ENCODE peak calls at places on chromosome 1, in six cellular contexts. One of them, this sample, is unnamed.

GRCh38 chr1:7044471-7044805 is 259.2 kb downstream of the CAMTA1 start:
- DNase-seq in AG04450: no peak
- DNase-seq in PC-3: no peak
- DNase-seq in GM20000: no peak
- DNase-seq in sigmoid colon: no peak
- DNase-seq in glutamatergic neuron: no peak
- DNase-seq in this sample: no peak

GRCh38 chr1:25549273-25550154 is 6.1 kb downstream of the LDLRAP1 start:
- DNase-seq in GM20000: peak
- DNase-seq in sigmoid colon: peak
- DNase-seq in glutamatergic neuron: no peak
- DNase-seq in AG04450: no peak
- DNase-seq in PC-3: peak
- DNase-seq in this sample: no peak

GRCh38 chr1:187516874-187517273 is 688.1 kb downstream of the PLA2G4A start:
- DNase-seq in GM20000: no peak
- DNase-seq in AG04450: no peak
- DNase-seq in PC-3: peak
- DNase-seq in sigmoid colon: no peak
- DNase-seq in glutamatergic neuron: no peak
- DNase-seq in this sample: no peak

GRCh38 chr1:19023787-19024186 is 67.3 kb upstream of the IFFO2 start:
- DNase-seq in sigmoid colon: no peak
- DNase-seq in PC-3: no peak
- DNase-seq in GM20000: no peak
- DNase-seq in AG04450: no peak
- DNase-seq in glutamatergic neuron: no peak
- DNase-seq in this sample: no peak

GRCh38 chr1:23909412-23909811 is 3.8 kb downstream of the CNR2 start:
- DNase-seq in GM20000: peak
- DNase-seq in sigmoid colon: no peak
- DNase-seq in AG04450: no peak
- DNase-seq in PC-3: no peak
- DNase-seq in glutamatergic neuron: no peak
- DNase-seq in this sample: no peak

GRCh38 chr1:28122183-28122582 is 33.8 kb upstream of the EYA3 start:
- DNase-seq in PC-3: no peak
- DNase-seq in AG04450: no peak
- DNase-seq in glutamatergic neuron: no peak
- DNase-seq in GM20000: no peak
- DNase-seq in sigmoid colon: no peak
- DNase-seq in this sample: no peak

GRCh38 chr1:61445269-61445825 is 279.6 kb downstream of the TM2D1 start:
- DNase-seq in PC-3: peak
- DNase-seq in sigmoid colon: no peak
- DNase-seq in GM20000: no peak
- DNase-seq in AG04450: no peak
- DNase-seq in glutamatergic neuron: no peak
- DNase-seq in this sample: no peak

GRCh38 chr1:39269349-39269748 is 64.9 kb downstream of the MACF1 start:
- DNase-seq in GM20000: no peak
- DNase-seq in glutamatergic neuron: no peak
- DNase-seq in AG04450: no peak
- DNase-seq in PC-3: no peak
- DNase-seq in sigmoid colon: no peak
- DNase-seq in this sample: no peak

GRCh38 chr1:229590119-229590518 is 31.6 kb upstream of the ABCB10 start:
- DNase-seq in sigmoid colon: no peak
- DNase-seq in glutamatergic neuron: no peak
- DNase-seq in GM20000: no peak
- DNase-seq in PC-3: no peak
- DNase-seq in AG04450: no peak
- DNase-seq in this sample: no peak

GRCh38 chr1:20486457-20487235 is 636 bp upstream of the CAMK2N1 start:
- DNase-seq in glutamatergic neuron: peak
- DNase-seq in sigmoid colon: peak
- DNase-seq in GM20000: no peak
- DNase-seq in PC-3: peak
- DNase-seq in AG04450: no peak
- DNase-seq in this sample: peak

GRCh38 chr1:95233321-95233736 is 681 bp upstream of the RWDD3 start:
- DNase-seq in PC-3: peak
- DNase-seq in sigmoid colon: peak
- DNase-seq in GM20000: no peak
- DNase-seq in glutamatergic neuron: peak
- DNase-seq in AG04450: no peak
- DNase-seq in this sample: peak

GRCh38 chr1:228177936-228178710 is 12.5 kb downstream of the IBA57 start:
- DNase-seq in sigmoid colon: peak
- DNase-seq in PC-3: no peak
- DNase-seq in glutamatergic neuron: no peak
- DNase-seq in AG04450: no peak
- DNase-seq in GM20000: no peak
- DNase-seq in this sample: no peak

GRCh38 chr1:223683586-223684487 is 18.3 kb upstream of the CAPN8 start:
- DNase-seq in glutamatergic neuron: peak
- DNase-seq in sigmoid colon: no peak
- DNase-seq in PC-3: peak
- DNase-seq in AG04450: no peak
- DNase-seq in GM20000: peak
- DNase-seq in this sample: peak
- TF ChIP-seq CTCF in glutamatergic neuron: peak
- TF ChIP-seq CTCF in sigmoid colon: peak
- TF ChIP-seq CTCF in PC-3: peak
- TF ChIP-seq CTCF in AG04450: peak
- TF ChIP-seq CTCF in GM20000: peak
- TF ChIP-seq CTCF in this sample: peak

GRCh38 chr1:54971317-54971791 is 9.1 kb upstream of the TMEM61 start:
- DNase-seq in AG04450: no peak
- DNase-seq in glutamatergic neuron: no peak
- DNase-seq in GM20000: peak
- DNase-seq in PC-3: peak
- DNase-seq in sigmoid colon: no peak
- DNase-seq in this sample: peak

GRCh38 chr1:54975709-54976108 is 4.7 kb upstream of the TMEM61 start:
- DNase-seq in AG04450: no peak
- DNase-seq in PC-3: no peak
- DNase-seq in GM20000: peak
- DNase-seq in glutamatergic neuron: no peak
- DNase-seq in sigmoid colon: no peak
- DNase-seq in this sample: no peak

GRCh38 chr1:54970901-54971300 is 9.5 kb upstream of the TMEM61 start:
- DNase-seq in PC-3: peak
- DNase-seq in sigmoid colon: no peak
- DNase-seq in AG04450: no peak
- DNase-seq in GM20000: no peak
- DNase-seq in glutamatergic neuron: no peak
- DNase-seq in this sample: no peak

GRCh38 chr1:54972436-54972835 is 8.0 kb upstream of the TMEM61 start:
- DNase-seq in GM20000: peak
- DNase-seq in AG04450: no peak
- DNase-seq in PC-3: no peak
- DNase-seq in glutamatergic neuron: no peak
- DNase-seq in sigmoid colon: no peak
- DNase-seq in this sample: no peak

DNA sequence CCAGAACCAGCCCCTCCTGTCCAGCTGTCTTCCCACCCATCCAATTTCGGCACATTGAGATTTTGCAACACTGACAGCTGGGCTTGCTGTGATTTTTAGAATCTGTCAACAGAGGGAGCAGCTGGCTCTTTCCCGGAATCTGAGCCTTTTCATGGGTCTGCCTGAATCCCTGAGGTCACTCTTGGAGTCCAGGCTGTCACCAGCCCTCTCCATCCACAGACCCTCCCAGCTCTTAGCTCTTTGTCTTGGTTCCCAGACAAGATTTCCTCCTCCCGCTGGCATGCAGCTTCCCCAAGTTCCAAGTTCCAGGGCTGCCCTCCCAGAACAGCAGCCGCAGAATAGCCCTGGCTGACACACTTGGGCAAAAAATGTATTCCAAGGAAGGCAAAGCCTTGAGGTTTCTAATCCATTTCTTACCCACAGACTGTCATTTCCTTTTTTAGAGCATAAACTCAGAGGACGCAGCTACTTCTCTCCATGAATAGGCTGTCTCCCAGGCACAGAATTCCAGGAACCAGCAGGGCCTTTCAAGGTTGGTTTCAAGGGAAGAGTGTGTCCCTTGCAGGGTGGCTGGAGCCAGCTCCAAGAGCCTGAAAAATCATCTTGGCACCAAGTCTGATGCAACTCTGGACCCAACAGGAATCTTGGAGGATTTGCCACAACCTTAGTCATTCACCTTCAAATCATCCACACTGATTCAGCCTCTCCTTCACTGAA is 7.1 kb upstream of the TMEM61 start:
- DNase-seq in glutamatergic neuron: peak
- DNase-seq in AG04450: no peak
- DNase-seq in PC-3: peak
- DNase-seq in sigmoid colon: no peak
- DNase-seq in GM20000: peak
- DNase-seq in this sample: peak
- TF ChIP-seq CTCF in glutamatergic neuron: no peak
- TF ChIP-seq CTCF in AG04450: peak
- TF ChIP-seq CTCF in PC-3: peak
- TF ChIP-seq CTCF in sigmoid colon: no peak
- TF ChIP-seq CTCF in GM20000: no peak
- TF ChIP-seq CTCF in this sample: peak

GRCh38 chr1:63877021-63877767 is 103.4 kb downstream of the ROR1 start:
- DNase-seq in AG04450: no peak
- DNase-seq in glutamatergic neuron: no peak
- DNase-seq in PC-3: peak
- DNase-seq in GM20000: no peak
- DNase-seq in sigmoid colon: no peak
- DNase-seq in this sample: no peak

GRCh38 chr1:63877816-63878215 is 104.0 kb downstream of the ROR1 start:
- DNase-seq in sigmoid colon: no peak
- DNase-seq in AG04450: no peak
- DNase-seq in GM20000: no peak
- DNase-seq in PC-3: peak
- DNase-seq in glutamatergic neuron: no peak
- DNase-seq in this sample: no peak

GRCh38 chr1:63871451-63871850 is 97.6 kb downstream of the ROR1 start:
- DNase-seq in PC-3: no peak
- DNase-seq in GM20000: no peak
- DNase-seq in sigmoid colon: no peak
- DNase-seq in AG04450: no peak
- DNase-seq in glutamatergic neuron: no peak
- DNase-seq in this sample: no peak

GRCh38 chr1:63873751-63874150 is 99.9 kb downstream of the ROR1 start:
- DNase-seq in sigmoid colon: no peak
- DNase-seq in AG04450: no peak
- DNase-seq in glutamatergic neuron: no peak
- DNase-seq in PC-3: peak
- DNase-seq in GM20000: no peak
- DNase-seq in this sample: no peak

DNA sequence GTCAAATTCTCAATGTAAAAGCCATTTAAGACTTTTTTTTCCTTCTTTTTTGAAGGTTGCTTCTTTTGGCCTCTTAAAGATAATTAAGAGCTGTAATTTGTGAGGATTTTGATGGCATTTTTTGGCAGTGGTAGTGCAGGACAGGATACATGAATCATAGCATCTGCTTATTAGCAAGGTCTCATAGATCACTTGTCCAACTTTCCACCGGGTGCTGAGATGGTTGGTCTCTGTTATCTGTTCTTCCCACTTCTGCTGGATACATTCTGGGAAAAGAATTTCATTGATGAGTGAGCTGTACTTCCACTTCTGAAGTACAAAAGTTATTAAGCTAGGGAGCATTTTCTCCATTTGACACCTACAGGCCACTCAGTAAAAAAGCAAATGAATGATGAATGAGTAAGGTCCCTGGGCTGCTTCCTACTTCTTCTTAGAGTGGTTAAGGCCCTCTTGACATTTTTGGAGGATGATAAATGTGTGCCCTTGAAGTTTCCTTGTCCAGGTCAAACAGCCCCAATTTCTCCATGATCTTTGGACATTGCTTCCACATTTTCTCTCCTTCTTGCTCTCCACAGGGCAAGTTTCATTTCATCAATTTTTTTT is 100.6 kb downstream of the ROR1 start:
- DNase-seq in sigmoid colon: no peak
- DNase-seq in glutamatergic neuron: no peak
- DNase-seq in AG04450: no peak
- DNase-seq in GM20000: no peak
- DNase-seq in PC-3: peak
- DNase-seq in this sample: no peak
- TF ChIP-seq CTCF in sigmoid colon: no peak
- TF ChIP-seq CTCF in glutamatergic neuron: no peak
- TF ChIP-seq CTCF in AG04450: no peak
- TF ChIP-seq CTCF in GM20000: no peak
- TF ChIP-seq CTCF in PC-3: no peak
- TF ChIP-seq CTCF in this sample: no peak

DNA sequence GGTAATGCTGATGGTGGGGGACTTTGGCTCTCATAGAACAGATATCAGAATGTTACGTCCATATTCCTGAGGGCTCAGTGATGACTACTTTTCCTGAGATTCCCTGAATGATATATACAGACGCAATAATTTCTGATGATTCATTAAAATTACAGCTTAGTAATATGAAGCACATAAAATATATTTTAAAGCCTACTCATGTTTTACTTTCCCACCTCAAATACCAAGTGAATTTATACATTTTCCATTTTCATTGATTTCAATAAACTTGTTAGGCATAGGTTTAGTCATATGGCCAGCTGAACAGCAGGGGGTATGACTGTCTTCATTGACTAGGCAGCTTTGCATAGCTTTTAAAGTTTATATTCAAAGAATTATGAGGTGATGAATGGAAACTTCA is 26.2 kb upstream of the PDC start:
- DNase-seq in GM20000: no peak
- DNase-seq in AG04450: no peak
- DNase-seq in sigmoid colon: no peak
- DNase-seq in glutamatergic neuron: no peak
- DNase-seq in PC-3: peak
- DNase-seq in this sample: no peak
- TF ChIP-seq CTCF in GM20000: no peak
- TF ChIP-seq CTCF in AG04450: no peak
- TF ChIP-seq CTCF in sigmoid colon: no peak
- TF ChIP-seq CTCF in glutamatergic neuron: no peak
- TF ChIP-seq CTCF in PC-3: peak
- TF ChIP-seq CTCF in this sample: no peak

GRCh38 chr1:82377201-82377884 is 576.6 kb downstream of the ADGRL2 start:
- DNase-seq in GM20000: no peak
- DNase-seq in AG04450: no peak
- DNase-seq in glutamatergic neuron: no peak
- DNase-seq in sigmoid colon: no peak
- DNase-seq in PC-3: peak
- DNase-seq in this sample: no peak
- TF ChIP-seq CTCF in GM20000: no peak
- TF ChIP-seq CTCF in AG04450: no peak
- TF ChIP-seq CTCF in glutamatergic neuron: no peak
- TF ChIP-seq CTCF in sigmoid colon: no peak
- TF ChIP-seq CTCF in PC-3: peak
- TF ChIP-seq CTCF in this sample: no peak

GRCh38 chr1:117929340-117930172 is at the start of the genes GDAP2 and WDR3:
- DNase-seq in glutamatergic neuron: peak
- DNase-seq in GM20000: peak
- DNase-seq in PC-3: peak
- DNase-seq in AG04450: peak
- DNase-seq in sigmoid colon: peak
- DNase-seq in this sample: peak
- TF ChIP-seq CTCF in glutamatergic neuron: no peak
- TF ChIP-seq CTCF in GM20000: no peak
- TF ChIP-seq CTCF in PC-3: no peak
- TF ChIP-seq CTCF in AG04450: no peak
- TF ChIP-seq CTCF in sigmoid colon: no peak
- TF ChIP-seq CTCF in this sample: no peak